ENCODE peak calls at places on chromosome 7, in seven cellular contexts. One of them, this sample, is unnamed.

GRCh38 chr7:37961251-37961650 is 40.8 kb downstream of the EPDR1 start:
- DNase-seq in osteoblast: no peak
- DNase-seq in tibial artery: no peak
- DNase-seq in cardiac muscle cell: no peak
- DNase-seq in pancreas: no peak
- DNase-seq in colonic mucosa: no peak
- DNase-seq in left ventricle myocardium inferior: no peak
- DNase-seq in this sample: no peak

GRCh38 chr7:134703781-134704180 is 57.1 kb downstream of the BPGM start:
- DNase-seq in osteoblast: no peak
- DNase-seq in tibial artery: peak; percentile 86
- DNase-seq in cardiac muscle cell: no peak
- DNase-seq in pancreas: no peak
- DNase-seq in colonic mucosa: no peak
- DNase-seq in left ventricle myocardium inferior: no peak
- DNase-seq in this sample: peak; percentile 14

GRCh38 chr7:122532406-122533269 is 166.3 kb downstream of the RNF133 start:
- DNase-seq in osteoblast: peak; percentile 9
- DNase-seq in tibial artery: no peak
- DNase-seq in cardiac muscle cell: no peak
- DNase-seq in pancreas: no peak
- DNase-seq in colonic mucosa: no peak
- DNase-seq in left ventricle myocardium inferior: no peak
- DNase-seq in this sample: no peak

GRCh38 chr7:110322796-110323195 is 768.1 kb upstream of the LRRN3 start:
- DNase-seq in osteoblast: no peak
- DNase-seq in tibial artery: no peak
- DNase-seq in cardiac muscle cell: no peak
- DNase-seq in pancreas: no peak
- DNase-seq in colonic mucosa: no peak
- DNase-seq in left ventricle myocardium inferior: no peak
- DNase-seq in this sample: no peak

GRCh38 chr7:117012284-117013174 is 59.2 kb downstream of the ST7 start:
- DNase-seq in osteoblast: no peak
- DNase-seq in tibial artery: no peak
- DNase-seq in cardiac muscle cell: peak; percentile 48
- DNase-seq in pancreas: no peak
- DNase-seq in colonic mucosa: no peak
- DNase-seq in left ventricle myocardium inferior: no peak
- DNase-seq in this sample: no peak

GRCh38 chr7:74405899-74406512 is 47.7 kb upstream of the GTF2IRD1 start:
- DNase-seq in osteoblast: peak; percentile 29
- DNase-seq in tibial artery: no peak
- DNase-seq in cardiac muscle cell: no peak
- DNase-seq in pancreas: no peak
- DNase-seq in colonic mucosa: no peak
- DNase-seq in left ventricle myocardium inferior: no peak
- DNase-seq in this sample: no peak

GRCh38 chr7:127437772-127438330 is 45.3 kb upstream of the ZNF800 start:
- DNase-seq in osteoblast: peak; percentile 90
- DNase-seq in tibial artery: no peak
- DNase-seq in cardiac muscle cell: no peak
- DNase-seq in pancreas: no peak
- DNase-seq in colonic mucosa: no peak
- DNase-seq in left ventricle myocardium inferior: no peak
- DNase-seq in this sample: no peak

GRCh38 chr7:79284226-79284625 is 169.2 kb downstream of the MAGI2 start:
- DNase-seq in osteoblast: no peak
- DNase-seq in tibial artery: no peak
- DNase-seq in cardiac muscle cell: no peak
- DNase-seq in pancreas: no peak
- DNase-seq in colonic mucosa: no peak
- DNase-seq in left ventricle myocardium inferior: no peak
- DNase-seq in this sample: no peak

GRCh38 chr7:35701287-35701686 is 6.4 kb upstream of the HERPUD2 start:
- DNase-seq in osteoblast: no peak
- DNase-seq in tibial artery: no peak
- DNase-seq in cardiac muscle cell: no peak
- DNase-seq in pancreas: no peak
- DNase-seq in colonic mucosa: no peak
- DNase-seq in left ventricle myocardium inferior: no peak
- DNase-seq in this sample: no peak

GRCh38 chr7:127897704-127898454 is 133.4 kb downstream of the LRRC4 start:
- DNase-seq in osteoblast: no peak
- DNase-seq in tibial artery: no peak
- DNase-seq in cardiac muscle cell: no peak
- DNase-seq in pancreas: no peak
- DNase-seq in colonic mucosa: no peak
- DNase-seq in left ventricle myocardium inferior: no peak
- DNase-seq in this sample: no peak

GRCh38 chr7:24965831-24966708 is 13.9 kb downstream of the OSBPL3 start:
- DNase-seq in osteoblast: no peak
- DNase-seq in tibial artery: no peak
- DNase-seq in cardiac muscle cell: no peak
- DNase-seq in pancreas: no peak
- DNase-seq in colonic mucosa: peak; percentile 57
- DNase-seq in left ventricle myocardium inferior: peak; percentile 18
- DNase-seq in this sample: no peak

GRCh38 chr7:101814996-101815825 is 2.2 kb upstream of the CUX1 start:
- DNase-seq in osteoblast: no peak
- DNase-seq in tibial artery: peak; percentile 73
- DNase-seq in cardiac muscle cell: peak; percentile 76
- DNase-seq in pancreas: peak; percentile 74
- DNase-seq in colonic mucosa: peak; percentile 68
- DNase-seq in left ventricle myocardium inferior: peak; percentile 29
- DNase-seq in this sample: peak; percentile 29

GRCh38 chr7:155298288-155298833 is 683 bp downstream of the INSIG1 start:
- DNase-seq in osteoblast: no peak
- DNase-seq in tibial artery: no peak
- DNase-seq in cardiac muscle cell: no peak
- DNase-seq in pancreas: no peak
- DNase-seq in colonic mucosa: peak; percentile 49
- DNase-seq in left ventricle myocardium inferior: no peak
- DNase-seq in this sample: no peak

GRCh38 chr7:130919316-130920103 is 185.5 kb upstream of the KLF14 start:
- DNase-seq in osteoblast: no peak
- DNase-seq in tibial artery: no peak
- DNase-seq in cardiac muscle cell: no peak
- DNase-seq in pancreas: no peak
- DNase-seq in colonic mucosa: no peak
- DNase-seq in left ventricle myocardium inferior: no peak
- DNase-seq in this sample: no peak

GRCh38 chr7:45990276-45990675 is 69.2 kb upstream of the IGFBP3 start:
- DNase-seq in osteoblast: no peak
- DNase-seq in tibial artery: no peak
- DNase-seq in cardiac muscle cell: no peak
- DNase-seq in pancreas: no peak
- DNase-seq in colonic mucosa: peak; percentile 7
- DNase-seq in left ventricle myocardium inferior: no peak
- DNase-seq in this sample: no peak

GRCh38 chr7:28580626-28581025 is 168.3 kb downstream of the CREB5 start:
- DNase-seq in osteoblast: no peak
- DNase-seq in tibial artery: no peak
- DNase-seq in cardiac muscle cell: no peak
- DNase-seq in pancreas: no peak
- DNase-seq in colonic mucosa: no peak
- DNase-seq in left ventricle myocardium inferior: no peak
- DNase-seq in this sample: no peak

GRCh38 chr7:55534916-55535636 is 37.2 kb downstream of the VOPP1 start:
- DNase-seq in osteoblast: no peak
- DNase-seq in tibial artery: no peak
- DNase-seq in cardiac muscle cell: no peak
- DNase-seq in pancreas: no peak
- DNase-seq in colonic mucosa: no peak
- DNase-seq in left ventricle myocardium inferior: no peak
- DNase-seq in this sample: no peak

GRCh38 chr7:55537458-55537825 is 34.9 kb downstream of the VOPP1 start:
- DNase-seq in osteoblast: no peak
- DNase-seq in tibial artery: no peak
- DNase-seq in cardiac muscle cell: no peak
- DNase-seq in pancreas: no peak
- DNase-seq in colonic mucosa: no peak
- DNase-seq in left ventricle myocardium inferior: no peak
- DNase-seq in this sample: no peak

GRCh38 chr7:55534262-55534915 is 37.9 kb downstream of the VOPP1 start:
- DNase-seq in osteoblast: no peak
- DNase-seq in tibial artery: peak; percentile 81
- DNase-seq in cardiac muscle cell: no peak
- DNase-seq in pancreas: no peak
- DNase-seq in colonic mucosa: no peak
- DNase-seq in left ventricle myocardium inferior: no peak
- DNase-seq in this sample: peak; percentile 53

GRCh38 chr7:55536619-55537457 is 35.5 kb downstream of the VOPP1 start:
- DNase-seq in osteoblast: no peak
- DNase-seq in tibial artery: no peak
- DNase-seq in cardiac muscle cell: no peak
- DNase-seq in pancreas: no peak
- DNase-seq in colonic mucosa: no peak
- DNase-seq in left ventricle myocardium inferior: no peak
- DNase-seq in this sample: no peak

DNA sequence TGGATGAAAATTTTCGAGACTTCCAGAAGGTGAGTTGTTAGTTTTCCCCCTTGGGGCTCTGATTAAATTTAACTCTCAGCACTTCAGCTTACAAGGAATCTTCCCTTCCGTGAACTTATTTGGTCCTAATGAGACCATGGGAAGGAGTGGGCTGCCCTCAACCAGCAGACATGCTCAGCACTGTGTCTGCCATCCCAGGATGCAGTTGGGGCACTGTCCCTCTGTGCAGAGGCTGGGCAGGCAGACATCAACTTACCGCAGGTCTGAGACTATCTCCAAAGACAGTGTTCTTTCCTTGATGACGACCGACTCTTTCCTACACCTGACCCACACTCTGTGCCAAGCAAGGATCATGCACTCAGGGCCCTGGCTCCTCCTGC is 36.7 kb downstream of the VOPP1 start:
- DNase-seq in osteoblast: no peak
- DNase-seq in tibial artery: no peak
- DNase-seq in cardiac muscle cell: no peak
- DNase-seq in pancreas: no peak
- DNase-seq in colonic mucosa: no peak
- DNase-seq in left ventricle myocardium inferior: no peak
- DNase-seq in this sample: no peak
- H3K4me1 ChIP-seq in osteoblast: peaks cover 42% of the 10 kb centered on the region
- H3K4me1 ChIP-seq in tibial artery: peaks cover 45% of the 10 kb centered on the region
- H3K4me1 ChIP-seq in cardiac muscle cell: no peaks in the 10 kb centered on the region
- H3K4me1 ChIP-seq in pancreas: no peaks in the 10 kb centered on the region
- H3K4me1 ChIP-seq in colonic mucosa: peaks cover 8% of the 10 kb centered on the region
- H3K4me1 ChIP-seq in left ventricle myocardium inferior: peaks cover 55% of the 10 kb centered on the region
- H3K4me1 ChIP-seq in this sample: peaks cover 85% of the 10 kb centered on the region

GRCh38 chr7:67791918-67792317 is 795.3 kb downstream of the TYW1 start:
- DNase-seq in osteoblast: no peak
- DNase-seq in tibial artery: no peak
- DNase-seq in cardiac muscle cell: no peak
- DNase-seq in pancreas: no peak
- DNase-seq in colonic mucosa: no peak
- DNase-seq in left ventricle myocardium inferior: no peak
- DNase-seq in this sample: no peak

GRCh38 chr7:67786021-67786420 is 789.4 kb downstream of the TYW1 start:
- DNase-seq in osteoblast: no peak
- DNase-seq in tibial artery: no peak
- DNase-seq in cardiac muscle cell: no peak
- DNase-seq in pancreas: no peak
- DNase-seq in colonic mucosa: no peak
- DNase-seq in left ventricle myocardium inferior: no peak
- DNase-seq in this sample: no peak

GRCh38 chr7:67794544-67794943 is 797.9 kb downstream of the TYW1 start:
- DNase-seq in osteoblast: no peak
- DNase-seq in tibial artery: no peak
- DNase-seq in cardiac muscle cell: no peak
- DNase-seq in pancreas: no peak
- DNase-seq in colonic mucosa: no peak
- DNase-seq in left ventricle myocardium inferior: no peak
- DNase-seq in this sample: no peak

DNA sequence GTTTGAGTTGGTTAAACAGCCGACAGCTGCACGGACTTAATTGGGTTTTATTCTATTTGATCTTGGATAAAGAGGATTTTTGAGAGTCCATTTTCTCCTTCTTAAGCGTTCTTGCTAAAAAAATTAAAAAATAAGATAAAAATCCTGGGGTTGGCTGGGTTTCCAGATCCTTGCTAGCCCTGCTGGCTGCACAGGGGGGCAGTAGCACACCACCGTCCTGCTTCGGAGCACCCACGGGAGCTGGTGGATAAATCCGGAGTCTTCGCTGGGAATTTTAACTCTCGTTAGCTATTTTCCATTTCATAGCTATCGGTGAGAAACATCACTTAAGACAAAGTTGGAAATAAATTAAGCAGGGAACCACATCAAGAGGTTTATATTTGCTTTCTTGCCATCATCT is 792.1 kb downstream of the TYW1 start:
- DNase-seq in osteoblast: no peak
- DNase-seq in tibial artery: no peak
- DNase-seq in cardiac muscle cell: peak; percentile 54
- DNase-seq in pancreas: no peak
- DNase-seq in colonic mucosa: no peak
- DNase-seq in left ventricle myocardium inferior: no peak
- DNase-seq in this sample: no peak
- TF ChIP-seq CTCF in osteoblast: peak; percentile 42
- TF ChIP-seq CTCF in tibial artery: no peak
- TF ChIP-seq CTCF in cardiac muscle cell: peak; percentile 59
- TF ChIP-seq CTCF in pancreas: peak; percentile 8
- TF ChIP-seq CTCF in colonic mucosa: no peak
- TF ChIP-seq CTCF in left ventricle myocardium inferior: peak; percentile 40
- TF ChIP-seq CTCF in this sample: no peak

GRCh38 chr7:95798401-95798930 is 26.1 kb downstream of the DYNC1I1 start:
- DNase-seq in osteoblast: peak; percentile 35
- DNase-seq in tibial artery: no peak
- DNase-seq in cardiac muscle cell: no peak
- DNase-seq in pancreas: no peak
- DNase-seq in colonic mucosa: no peak
- DNase-seq in left ventricle myocardium inferior: no peak
- DNase-seq in this sample: no peak

GRCh38 chr7:95808396-95808795 is 36.0 kb downstream of the DYNC1I1 start:
- DNase-seq in osteoblast: no peak
- DNase-seq in tibial artery: no peak
- DNase-seq in cardiac muscle cell: no peak
- DNase-seq in pancreas: no peak
- DNase-seq in colonic mucosa: no peak
- DNase-seq in left ventricle myocardium inferior: no peak
- DNase-seq in this sample: no peak

GRCh38 chr7:95800787-95801186 is 28.4 kb downstream of the DYNC1I1 start:
- DNase-seq in osteoblast: no peak
- DNase-seq in tibial artery: no peak
- DNase-seq in cardiac muscle cell: no peak
- DNase-seq in pancreas: no peak
- DNase-seq in colonic mucosa: no peak
- DNase-seq in left ventricle myocardium inferior: no peak
- DNase-seq in this sample: no peak

GRCh38 chr7:95805909-95806308 is 33.6 kb downstream of the DYNC1I1 start:
- DNase-seq in osteoblast: no peak
- DNase-seq in tibial artery: no peak
- DNase-seq in cardiac muscle cell: no peak
- DNase-seq in pancreas: no peak
- DNase-seq in colonic mucosa: no peak
- DNase-seq in left ventricle myocardium inferior: no peak
- DNase-seq in this sample: no peak

GRCh38 chr7:95804090-95804489 is 31.7 kb downstream of the DYNC1I1 start:
- DNase-seq in osteoblast: no peak
- DNase-seq in tibial artery: no peak
- DNase-seq in cardiac muscle cell: no peak
- DNase-seq in pancreas: no peak
- DNase-seq in colonic mucosa: no peak
- DNase-seq in left ventricle myocardium inferior: no peak
- DNase-seq in this sample: no peak
- H3K4me1 ChIP-seq in osteoblast: peaks cover 3% of the 10 kb centered on the region
- H3K4me1 ChIP-seq in tibial artery: peaks cover 7% of the 10 kb centered on the region
- H3K4me1 ChIP-seq in cardiac muscle cell: no peaks in the 10 kb centered on the region
- H3K4me1 ChIP-seq in pancreas: no peaks in the 10 kb centered on the region
- H3K4me1 ChIP-seq in colonic mucosa: no peaks in the 10 kb centered on the region
- H3K4me1 ChIP-seq in left ventricle myocardium inferior: no peaks in the 10 kb centered on the region
- H3K4me1 ChIP-seq in this sample: no peaks in the 10 kb centered on the region

GRCh38 chr7:84490661-84491060 is 296.1 kb upstream of the SEMA3A start:
- DNase-seq in osteoblast: peak; percentile 3
- DNase-seq in tibial artery: no peak
- DNase-seq in cardiac muscle cell: no peak
- DNase-seq in pancreas: no peak
- DNase-seq in colonic mucosa: no peak
- DNase-seq in left ventricle myocardium inferior: no peak
- DNase-seq in this sample: no peak
- TF ChIP-seq CTCF in osteoblast: peak; percentile 53
- TF ChIP-seq CTCF in tibial artery: peak; percentile 53
- TF ChIP-seq CTCF in cardiac muscle cell: no peak
- TF ChIP-seq CTCF in pancreas: no peak
- TF ChIP-seq CTCF in colonic mucosa: no peak
- TF ChIP-seq CTCF in left ventricle myocardium inferior: no peak
- TF ChIP-seq CTCF in this sample: no peak

This sample was measured in gastrocnemius medialis.